ENCODE peak calls at places on chromosome 18, in eight cellular contexts. T, H, Y, O, V, B, L and J are unnamed samples.
A peak's percentile ranks its signal among the peaks of the same experiment; 100 is the strongest.

GRCh38 chr18:55737266-55737665 is 149.3 kb upstream of the TCF4 start:
- DNase-seq in B (no peak), T (no peak), H (no peak), V (no peak), Y (no peak), L (no peak), O (no peak), J (no peak)

GRCh38 chr18:46152808-46153617 is 48.8 kb downstream of the HAUS1 start:
- DNase-seq in Y (peak; percentile 58), T (no peak), H (no peak), O (no peak), L (no peak), V (no peak), B (no peak), J (no peak)

GRCh38 chr18:57775937-57776336 is 27.2 kb downstream of the ATP8B1 start:
- DNase-seq in Y (no peak), V (peak; percentile 66), H (no peak), B (no peak), O (no peak), L (no peak), T (no peak), J (no peak)

GRCh38 chr18:51070545-51070944 is 40.5 kb downstream of the SMAD4 start:
- DNase-seq in O (no peak), B (no peak), T (no peak), V (peak; percentile 92), L (peak; percentile 83), Y (no peak), H (peak; percentile 86), J (no peak)

GRCh38 chr18:3889803-3890202 is 439.8 kb downstream of the TGIF1 start:
- DNase-seq in O (no peak), V (peak; percentile 94), B (no peak), H (peak; percentile 25), Y (no peak), L (no peak), T (no peak), J (no peak)

GRCh38 chr18:44939037-44939665 is 258.5 kb downstream of the SETBP1 start:
- DNase-seq in H (no peak), L (no peak), T (no peak), O (no peak), Y (no peak), V (no peak), B (no peak), J (no peak)

GRCh38 chr18:48676346-48676745 is 137.5 kb downstream of the CTIF start:
- DNase-seq in V (no peak), B (no peak), O (no peak), T (no peak), H (no peak), Y (no peak), L (no peak), J (peak; percentile 74)

GRCh38 chr18:61991836-61992235 is 99.0 kb upstream of the RNF152 start:
- DNase-seq in V (no peak), B (no peak), Y (no peak), H (no peak), T (no peak), L (no peak), O (no peak), J (no peak)

GRCh38 chr18:23421277-23421676 is 31.8 kb upstream of the RIOK3 start:
- DNase-seq in Y (no peak), O (no peak), L (no peak), H (no peak), T (no peak), B (no peak), V (no peak), J (no peak)

GRCh38 chr18:63063171-63063570 is 256.4 kb downstream of the BCL2 start:
- DNase-seq in L (no peak), Y (no peak), O (no peak), T (no peak), B (no peak), V (peak; percentile 53), H (peak; percentile 18), J (no peak)

GRCh38 chr18:48913201-48913600 is 37.6 kb downstream of the SMAD7 start:
- DNase-seq in B (peak; percentile 65), L (no peak), H (no peak), O (no peak), T (no peak), V (no peak), Y (peak; percentile 38), J (peak; percentile 57)

GRCh38 chr18:48711651-48712486 is 173.0 kb downstream of the CTIF start:
- DNase-seq in H (peak; percentile 70), V (peak; percentile 41), B (no peak), T (no peak), L (no peak), Y (peak; percentile 51), O (peak; percentile 57), J (no peak)

GRCh38 chr18:2070636-2071035 is 500.7 kb downstream of the METTL4 start:
- DNase-seq in H (no peak), O (no peak), B (no peak), T (no peak), V (no peak), Y (no peak), L (no peak), J (no peak)

GRCh38 chr18:70355620-70356385 is 67.0 kb downstream of the SOCS6 start:
- DNase-seq in T (no peak), B (no peak), L (no peak), Y (no peak), V (no peak), O (no peak), H (no peak), J (no peak)

GRCh38 chr18:23068692-23069305 is 66.5 kb upstream of the CABLES1 start:
- DNase-seq in Y (no peak), T (no peak), V (no peak), O (no peak), H (no peak), B (no peak), L (no peak), J (no peak)

GRCh38 chr18:62106271-62106670 is 80.6 kb downstream of the PIGN start:
- DNase-seq in B (no peak), L (no peak), H (peak; percentile 38), O (no peak), T (no peak), V (no peak), Y (no peak), J (no peak)

GRCh38 chr18:70289351-70290330 is 796 bp downstream of the SOCS6 start:
- DNase-seq in Y (peak; percentile 43), H (peak; percentile 44), L (no peak), O (no peak), V (peak; percentile 46), T (no peak), B (no peak), J (peak; percentile 78)

GRCh38 chr18:59357928-59358327 is 1.1 kb downstream of the LMAN1 start:
- DNase-seq in L (peak; percentile 76), H (peak; percentile 66), Y (no peak), O (peak; percentile 5), B (no peak), V (peak; percentile 92), T (no peak), J (no peak)

GRCh38 chr18:35045121-35045520 is 3.9 kb downstream of the MAPRE2 start:
- DNase-seq in V (peak; percentile 13), B (no peak), O (no peak), L (no peak), T (no peak), H (peak; percentile 47), Y (no peak), J (no peak)

GRCh38 chr18:3620146-3621119 is 170.5 kb downstream of the TGIF1 start:
- DNase-seq in O (no peak), H (no peak), B (no peak), T (no peak), V (no peak), L (no peak), Y (peak; percentile 18), J (peak; percentile 43)

GRCh38 chr18:48077291-48077690 is 146.8 kb upstream of the SMAD2 start:
- DNase-seq in B (no peak), H (no peak), L (no peak), Y (no peak), T (no peak), V (no peak), O (no peak), J (no peak)

GRCh38 chr18:22558945-22559385 is 141.2 kb upstream of the CTAGE1 start:
- DNase-seq in H (peak; percentile 76), T (no peak), Y (no peak), O (no peak), V (peak; percentile 83), B (no peak), L (peak; percentile 50), J (peak; percentile 84)

GRCh38 chr18:13520741-13521140 is 205.6 kb downstream of the FAM210A start:
- DNase-seq in V (no peak), O (no peak), H (no peak), B (no peak), T (no peak), Y (no peak), L (no peak), J (no peak)

GRCh38 chr18:72543362-72544055 is 633 bp downstream of the CBLN2 start:
- DNase-seq in O (no peak), B (no peak), L (no peak), H (no peak), Y (peak; percentile 30), V (no peak), T (no peak), J (no peak)

GRCh38 chr18:32803571-32803970 is 30.7 kb upstream of the KLHL14 start:
- DNase-seq in T (no peak), H (no peak), V (peak; percentile 8), O (no peak), Y (no peak), B (no peak), L (peak; percentile 13), J (no peak)

GRCh38 chr18:2597639-2598038 is 26.3 kb downstream of the NDC80 start:
- DNase-seq in V (no peak), B (no peak), O (no peak), Y (no peak), T (no peak), H (no peak), L (no peak), J (no peak)

GRCh38 chr18:564708-565561 is 15.2 kb upstream of the CETN1 start:
- DNase-seq in L (no peak), B (no peak), O (no peak), H (peak; percentile 44), V (no peak), T (no peak), Y (no peak), J (no peak)

GRCh38 chr18:906416-907170 is 1.9 kb downstream of the ADCYAP1 start:
- DNase-seq in T (no peak), Y (peak; percentile 83), O (no peak), B (no peak), V (no peak), L (no peak), H (no peak), J (no peak)